ENCODE peak calls at places on chromosomes 13 and 19, in four cellular contexts. One of them, this sample, is unnamed.

GRCh38 chr13:51315658-51316057 is 23.8 kb upstream of the SERPINE3 start:
- DNase-seq in CD8-positive, alpha-beta T cell: no peak
- DNase-seq in thoracic aorta: no peak
- DNase-seq in heart right ventricle: no peak
- DNase-seq in this sample: no peak

GRCh38 chr19:51948979-51949378 is 21.7 kb downstream of the ZNF613 start:
- DNase-seq in CD8-positive, alpha-beta T cell: no peak
- DNase-seq in thoracic aorta: no peak
- DNase-seq in heart right ventricle: peak
- DNase-seq in this sample: no peak

GRCh38 chr13:109778102-109778542 is 8.3 kb downstream of the IRS2 start:
- DNase-seq in CD8-positive, alpha-beta T cell: no peak
- DNase-seq in thoracic aorta: no peak
- DNase-seq in heart right ventricle: no peak
- DNase-seq in this sample: no peak

GRCh38 chr13:110907951-110908898 is 6.6 kb downstream of the ANKRD10 start:
- DNase-seq in CD8-positive, alpha-beta T cell: no peak
- DNase-seq in thoracic aorta: no peak
- DNase-seq in heart right ventricle: no peak
- DNase-seq in this sample: no peak

GRCh38 chr19:57830071-57830602 is at the start of gene ZNF587B:
- DNase-seq in CD8-positive, alpha-beta T cell: peak
- DNase-seq in thoracic aorta: no peak
- DNase-seq in heart right ventricle: peak
- DNase-seq in this sample: no peak

GRCh38 chr19:2944775-2945574 is at the start of gene ZNF77:
- DNase-seq in CD8-positive, alpha-beta T cell: peak
- DNase-seq in thoracic aorta: peak
- DNase-seq in heart right ventricle: peak
- DNase-seq in this sample: peak

GRCh38 chr13:24203726-24204295 is 43.3 kb downstream of the SPATA13 start:
- DNase-seq in CD8-positive, alpha-beta T cell: no peak
- DNase-seq in thoracic aorta: no peak
- DNase-seq in heart right ventricle: no peak
- DNase-seq in this sample: no peak

GRCh38 chr13:49681837-49682236 is 9.4 kb downstream of the EBPL start:
- DNase-seq in CD8-positive, alpha-beta T cell: no peak
- DNase-seq in thoracic aorta: no peak
- DNase-seq in heart right ventricle: no peak
- DNase-seq in this sample: no peak

GRCh38 chr13:85236431-85236830 is 562.8 kb downstream of the SLITRK6 start:
- DNase-seq in CD8-positive, alpha-beta T cell: no peak
- DNase-seq in thoracic aorta: no peak
- DNase-seq in heart right ventricle: no peak
- DNase-seq in this sample: no peak

GRCh38 chr19:18046066-18046718 is 38.2 kb downstream of the ARRDC2 start:
- DNase-seq in CD8-positive, alpha-beta T cell: no peak
- DNase-seq in thoracic aorta: no peak
- DNase-seq in heart right ventricle: no peak
- DNase-seq in this sample: no peak

GRCh38 chr19:43465468-43466120 is at the start of gene LYPD3:
- DNase-seq in CD8-positive, alpha-beta T cell: no peak
- DNase-seq in thoracic aorta: no peak
- DNase-seq in heart right ventricle: peak
- DNase-seq in this sample: no peak

GRCh38 chr19:50830266-50831025 is 2.9 kb downstream of the KLK15 start:
- DNase-seq in CD8-positive, alpha-beta T cell: no peak
- DNase-seq in thoracic aorta: no peak
- DNase-seq in heart right ventricle: no peak
- DNase-seq in this sample: no peak
- H3K27ac ChIP-seq in CD8-positive, alpha-beta T cell: no peak
- H3K27ac ChIP-seq in thoracic aorta: no peak
- H3K27ac ChIP-seq in heart right ventricle: no peak
- H3K27ac ChIP-seq in this sample: no peak

DNA sequence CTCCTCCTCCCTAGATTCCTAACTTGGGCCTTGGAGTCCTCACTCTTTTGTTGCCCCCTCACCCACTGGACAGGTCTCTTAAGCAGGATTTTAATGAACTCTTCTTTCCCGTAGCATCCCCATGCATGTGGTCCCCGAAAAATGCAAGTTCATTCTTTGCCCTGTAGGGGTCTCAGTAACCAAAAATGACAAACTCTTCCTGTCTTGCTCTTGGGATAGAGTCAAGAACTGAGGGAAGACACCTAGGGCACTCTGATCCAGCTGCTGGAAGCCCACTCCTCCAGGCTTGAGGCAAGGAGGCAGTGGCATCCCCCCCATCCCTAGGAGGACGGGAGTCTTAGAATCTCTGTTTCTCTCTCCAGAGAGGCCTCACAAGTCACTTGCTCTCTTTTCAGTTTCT is 987.0 kb downstream of the DIAPH3 start:
- DNase-seq in CD8-positive, alpha-beta T cell: no peak
- DNase-seq in thoracic aorta: no peak
- DNase-seq in heart right ventricle: no peak
- DNase-seq in this sample: no peak
- TF ChIP-seq CTCF in CD8-positive, alpha-beta T cell: no peak
- TF ChIP-seq CTCF in thoracic aorta: no peak
- TF ChIP-seq CTCF in heart right ventricle: no peak
- TF ChIP-seq CTCF in this sample: no peak

DNA sequence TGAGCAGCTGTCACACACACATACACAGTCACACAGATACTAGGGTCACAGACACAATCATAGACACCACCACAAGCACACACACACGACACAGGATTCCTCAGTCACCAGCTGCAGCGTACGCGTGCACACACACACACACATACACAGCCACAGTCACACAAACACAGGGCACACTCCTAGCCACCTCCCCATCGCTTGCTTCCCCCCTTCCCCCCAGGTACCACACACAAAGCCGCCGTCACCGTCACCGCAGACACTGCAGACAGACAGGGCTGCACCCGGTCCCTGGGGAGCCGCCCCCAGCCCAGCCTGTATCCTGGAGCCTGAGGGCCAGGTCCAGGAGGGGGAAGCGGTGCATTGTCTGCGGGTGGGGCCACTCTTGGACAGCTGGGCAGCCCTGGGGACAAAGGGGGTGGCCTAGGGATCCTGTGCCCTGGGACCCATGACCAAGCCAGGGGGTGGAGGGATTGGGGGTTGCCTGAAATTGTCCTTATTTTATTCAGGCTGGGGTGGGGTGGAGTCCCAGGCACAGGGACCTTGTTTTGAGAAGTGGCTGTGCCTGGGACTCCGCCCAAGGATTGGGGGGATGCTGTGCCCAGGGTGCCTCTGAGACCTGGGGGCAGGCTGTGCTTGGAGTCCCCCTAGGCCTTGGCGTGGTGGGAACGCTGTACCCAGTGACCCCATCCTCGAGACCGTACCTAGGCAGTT is 957 bp downstream of the NUMBL start:
- DNase-seq in CD8-positive, alpha-beta T cell: peak
- DNase-seq in thoracic aorta: no peak
- DNase-seq in heart right ventricle: peak
- DNase-seq in this sample: no peak
- H3K4me3 ChIP-seq in CD8-positive, alpha-beta T cell: no peak
- H3K4me3 ChIP-seq in thoracic aorta: peak
- H3K4me3 ChIP-seq in heart right ventricle: peak
- H3K4me3 ChIP-seq in this sample: peak

DNA sequence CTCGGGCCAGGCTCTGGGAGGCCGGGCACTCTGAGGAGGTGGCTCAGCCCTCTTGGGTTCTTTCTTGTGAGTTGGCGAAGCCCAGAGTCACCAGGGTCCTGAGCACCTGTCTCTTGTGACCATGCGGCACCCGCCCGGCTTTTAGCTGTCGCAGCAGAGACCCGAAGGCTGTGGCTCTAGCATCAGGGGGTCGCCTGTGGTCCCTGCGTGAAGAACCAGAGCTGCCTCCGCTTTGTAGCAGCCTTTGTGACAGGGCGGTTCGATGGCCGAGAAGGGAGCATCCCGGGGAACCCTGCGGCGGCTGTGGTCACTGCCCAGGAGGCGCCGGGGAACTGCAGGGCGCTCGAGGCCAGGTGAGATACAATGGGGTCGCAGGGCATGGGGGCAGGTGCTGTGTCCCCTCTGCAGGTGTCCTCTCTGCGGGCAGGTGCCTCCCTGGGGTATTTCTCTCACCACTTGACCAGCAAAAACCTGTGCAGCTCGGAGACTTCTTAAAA is 10.4 kb downstream of the MCF2L start:
- DNase-seq in CD8-positive, alpha-beta T cell: no peak
- DNase-seq in thoracic aorta: no peak
- DNase-seq in heart right ventricle: no peak
- DNase-seq in this sample: no peak
- H3K27ac ChIP-seq in CD8-positive, alpha-beta T cell: no peak
- H3K27ac ChIP-seq in thoracic aorta: no peak
- H3K27ac ChIP-seq in heart right ventricle: peak
- H3K27ac ChIP-seq in this sample: peak

DNA sequence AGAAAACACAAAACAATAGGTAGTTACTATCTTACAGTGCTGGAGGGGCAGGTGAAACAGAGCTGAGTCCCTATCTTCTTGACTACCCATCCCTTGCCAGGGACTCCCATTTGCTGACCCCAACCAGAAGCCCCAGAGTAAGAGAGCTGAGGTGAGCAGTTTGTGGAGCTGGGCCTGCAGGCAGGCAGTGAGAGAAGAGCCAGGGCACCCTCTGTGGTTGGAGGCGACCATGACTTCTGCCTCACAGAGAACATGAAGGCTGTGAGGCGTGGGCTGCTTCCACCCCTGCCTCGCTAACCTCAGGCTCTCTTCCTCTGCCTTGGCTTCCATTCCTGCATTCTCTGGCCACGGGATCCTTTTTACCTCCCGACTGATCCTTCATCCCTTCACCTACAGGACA is 47.5 kb upstream of the RNF113B start:
- DNase-seq in CD8-positive, alpha-beta T cell: no peak
- DNase-seq in thoracic aorta: no peak
- DNase-seq in heart right ventricle: no peak
- DNase-seq in this sample: no peak
- TF ChIP-seq CTCF in CD8-positive, alpha-beta T cell: no peak
- TF ChIP-seq CTCF in thoracic aorta: no peak
- TF ChIP-seq CTCF in heart right ventricle: no peak
- TF ChIP-seq CTCF in this sample: no peak

GRCh38 chr19:13962738-13963602 is 10.7 kb downstream of the DCAF15 start:
- DNase-seq in CD8-positive, alpha-beta T cell: no peak
- DNase-seq in thoracic aorta: no peak
- DNase-seq in heart right ventricle: no peak
- DNase-seq in this sample: no peak
- H3K4me3 ChIP-seq in CD8-positive, alpha-beta T cell: no peak
- H3K4me3 ChIP-seq in thoracic aorta: peak
- H3K4me3 ChIP-seq in heart right ventricle: peak
- H3K4me3 ChIP-seq in this sample: no peak

GRCh38 chr13:52428295-52428694 is 22.1 kb downstream of the VPS36 start:
- DNase-seq in CD8-positive, alpha-beta T cell: no peak
- DNase-seq in thoracic aorta: no peak
- DNase-seq in heart right ventricle: no peak
- DNase-seq in this sample: no peak
- H3K27ac ChIP-seq in CD8-positive, alpha-beta T cell: no peak
- H3K27ac ChIP-seq in thoracic aorta: no peak
- H3K27ac ChIP-seq in heart right ventricle: no peak
- H3K27ac ChIP-seq in this sample: no peak

GRCh38 chr13:27869436-27870090 is 50.2 kb upstream of the PDX1 start:
- DNase-seq in CD8-positive, alpha-beta T cell: no peak
- DNase-seq in thoracic aorta: no peak
- DNase-seq in heart right ventricle: no peak
- DNase-seq in this sample: no peak
- TF ChIP-seq CTCF in CD8-positive, alpha-beta T cell: peak
- TF ChIP-seq CTCF in thoracic aorta: no peak
- TF ChIP-seq CTCF in heart right ventricle: peak
- TF ChIP-seq CTCF in this sample: no peak

This sample was measured in tibial nerve.